ENCODE peak calls at places on chromosomes 4 and X, in eight cellular contexts. F is IMR-90, W is HCT116, E is SK-N-SH, O is A549, A is H1, Y is K562, H is GM12878. X is an unnamed sample.

GRCh38 chr4:127985989-127986388 is 20.8 kb downstream of the ABHD18 start:
- DNase-seq in F (no peak), W (no peak), E (no peak), O (no peak), A (no peak), Y (no peak), H (no peak), X (peak)

GRCh38 chr4:27087306-27088045 is 226.8 kb downstream of the STIM2 start:
- DNase-seq in F (no peak), W (no peak), E (no peak), O (no peak), A (no peak), Y (no peak), H (no peak), X (no peak)

GRCh38 chr4:152374153-152374552 is 161.7 kb downstream of the FBXW7 start:
- DNase-seq in F (no peak), W (no peak), E (no peak), O (no peak), A (no peak), Y (no peak), H (no peak), X (no peak)

GRCh38 chr4:95165926-95166524 is 382.7 kb downstream of the UNC5C start:
- DNase-seq in F (peak), W (peak), E (peak), O (peak), A (no peak), Y (peak), H (peak), X (peak)

GRCh38 chr4:13543648-13544555 is at the start of gene NKX3-2:
- DNase-seq in F (peak), W (no peak), E (peak), O (no peak), A (no peak), Y (no peak), H (no peak), X (no peak)

GRCh38 chr4:139532951-139533350 is 23.1 kb downstream of the SETD7 start:
- DNase-seq in F (peak), W (no peak), E (no peak), O (no peak), A (no peak), Y (no peak), H (no peak), X (no peak)

GRCh38 chrX:53281321-53281822 is at the start of gene IQSEC2:
- DNase-seq in F (peak), W (peak), E (no peak), O (peak), A (peak), Y (peak), H (no peak), X (no peak)

GRCh38 chrX:133880032-133880443 is 105.4 kb downstream of the GPC3 start:
- DNase-seq in F (no peak), W (no peak), E (no peak), O (no peak), A (no peak), Y (no peak), H (no peak), X (no peak)

GRCh38 chrX:19846995-19847790 is 40.2 kb downstream of the SH3KBP1 start:
- DNase-seq in F (peak), W (no peak), E (no peak), O (peak), A (peak), Y (peak), H (no peak), X (no peak)

GRCh38 chr4:56655627-56656345 is 25.3 kb downstream of the HOPX start:
- DNase-seq in F (no peak), W (no peak), E (peak), O (no peak), A (no peak), Y (no peak), H (no peak), X (no peak)

DNA sequence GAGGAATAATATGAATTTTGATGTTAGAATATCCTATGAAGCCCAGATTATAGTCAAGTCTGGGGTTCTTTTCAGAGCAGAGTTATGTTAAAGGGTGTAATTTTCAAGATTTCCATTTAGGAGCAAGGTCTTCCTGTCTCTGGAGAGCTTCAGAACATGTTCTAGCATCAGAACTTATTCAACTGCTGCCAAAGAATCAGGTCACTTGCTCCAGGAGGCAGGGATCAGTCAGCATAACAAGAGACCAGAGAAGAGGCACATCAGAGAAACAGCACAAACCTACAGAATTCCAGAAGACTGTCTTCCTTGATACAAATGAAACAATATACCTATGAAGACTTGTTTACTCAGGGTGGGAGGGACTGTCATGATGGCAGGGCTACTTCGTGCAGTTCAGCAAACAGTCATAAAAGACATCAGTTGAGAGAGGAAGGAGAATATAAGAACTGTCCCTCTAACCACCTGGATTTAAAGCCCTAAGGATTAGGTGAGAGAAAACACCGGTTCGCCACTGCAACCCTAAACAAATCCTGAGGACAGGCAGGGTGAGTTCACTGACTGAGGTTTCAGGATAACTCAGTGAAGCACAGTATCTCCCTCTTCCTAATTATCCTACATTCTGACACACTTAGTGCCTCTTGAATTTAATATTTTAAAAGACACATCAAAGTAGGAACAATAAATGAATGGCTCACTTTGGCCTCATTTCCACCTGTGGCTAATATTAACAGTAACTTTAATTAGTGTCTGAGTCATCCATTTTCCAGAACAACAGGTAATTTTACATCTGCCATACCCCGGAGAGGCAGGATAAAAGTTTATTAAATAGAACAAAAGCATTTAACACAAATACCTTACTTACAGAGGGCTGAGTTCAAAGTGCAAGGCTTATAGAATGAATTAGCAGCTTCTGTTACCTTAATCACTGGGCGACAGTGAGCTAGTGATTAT is 93.0 kb downstream of the HDAC8 start:
- DNase-seq in F (no peak), W (no peak), E (no peak), O (no peak), A (no peak), Y (no peak), H (no peak), X (peak)
- TF ChIP-seq RAD21 in F (no peak), W (no peak), E (no peak), O (no peak), A (no peak), Y (no peak), H (no peak), X (no peak)

GRCh38 chr4:17115546-17115945 is 217.1 kb upstream of the LDB2 start:
- DNase-seq in F (no peak), W (no peak), E (no peak), O (no peak), A (no peak), Y (no peak), H (no peak), X (no peak)
- TF ChIP-seq RAD21 in F (no peak), W (no peak), E (no peak), O (no peak), A (peak), Y (no peak), H (no peak), X (no peak)

DNA sequence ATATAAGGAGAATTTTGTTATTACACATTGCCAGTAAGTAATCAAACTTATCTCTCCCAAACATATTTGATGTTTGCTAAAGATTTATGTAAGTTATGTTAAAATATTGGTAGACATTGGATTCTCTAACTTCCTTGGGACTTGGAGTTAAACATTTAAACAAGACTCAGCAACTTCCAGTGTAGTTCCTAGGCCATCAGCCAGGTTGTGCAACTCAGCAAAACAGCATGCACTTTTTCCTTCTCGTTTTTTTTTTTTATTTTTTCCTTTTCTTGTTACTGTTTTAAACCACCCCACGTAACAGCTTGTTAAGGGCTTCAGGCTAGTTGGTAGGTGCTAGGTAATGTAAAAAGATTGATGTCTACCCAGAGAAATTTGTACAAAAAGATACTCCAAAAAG is 510.4 kb downstream of the ANKRD50 start:
- DNase-seq in F (peak), W (no peak), E (no peak), O (no peak), A (no peak), Y (no peak), H (no peak), X (no peak)
- TF ChIP-seq RAD21 in F (no peak), W (no peak), E (no peak), O (no peak), A (no peak), Y (no peak), H (no peak), X (no peak)

GRCh38 chr4:87121332-87122065 is 98.9 kb downstream of the KLHL8 start:
- DNase-seq in F (peak), W (no peak), E (no peak), O (no peak), A (no peak), Y (no peak), H (no peak), X (no peak)
- TF ChIP-seq RAD21 in F (no peak), W (no peak), E (no peak), O (no peak), A (no peak), Y (no peak), H (no peak), X (no peak)

DNA sequence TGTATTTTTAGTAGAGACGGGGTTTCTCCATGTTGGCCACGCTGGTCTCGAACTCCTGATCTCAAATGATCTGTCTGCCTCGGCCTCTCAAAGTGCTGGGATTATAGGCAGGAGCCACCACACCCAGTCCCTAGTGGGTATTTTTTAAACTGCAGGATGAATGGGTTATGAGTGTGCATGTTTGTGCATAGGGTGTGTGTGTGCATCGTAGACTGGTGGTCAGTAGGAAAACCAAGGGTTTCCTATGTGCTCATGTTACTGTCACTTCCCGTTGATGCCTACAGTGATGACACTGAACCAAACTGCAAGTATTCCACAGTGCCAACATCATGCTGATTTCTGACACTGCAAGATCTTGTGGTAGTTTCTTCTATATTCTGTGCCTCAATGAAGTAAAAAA is 41.1 kb downstream of the DDIT4L start:
- DNase-seq in F (no peak), W (no peak), E (no peak), O (no peak), A (no peak), Y (no peak), H (no peak), X (no peak)
- TF ChIP-seq RAD21 in F (no peak), W (no peak), E (no peak), O (no peak), A (no peak), Y (no peak), H (no peak), X (no peak)

X was measured in HepG2.